ENCODE peak calls at places on chromosomes 11 and 22, in five cellular contexts. F is A549; C is ACHN; R is activated naive CD8-positive, alpha-beta T cell treated with anti-CD3 and anti-CD28 coated beads for 36 hours; A is right lobe of liver. Y is an unnamed sample.

GRCh38 chr11:117458275-117459120 is 130.8 kb downstream of the CEP164 start:
- DNase-seq in C (no peak), R (peak), A (no peak), F (no peak), Y (no peak)

GRCh38 chr11:107844041-107844440 is 14.5 kb downstream of the SLC35F2 start:
- DNase-seq in C (peak), F (peak), R (no peak), A (no peak), Y (no peak)

GRCh38 chr11:84173078-84173477 is 886.9 kb upstream of the CCDC90B start:
- DNase-seq in R (no peak), C (no peak), F (no peak), A (no peak), Y (no peak)

GRCh38 chr22:29343313-29343805 is 27.9 kb upstream of the RASL10A start:
- DNase-seq in C (peak), R (no peak), F (no peak), A (no peak), Y (no peak)

GRCh38 chr11:111344032-111344431 is 35.0 kb downstream of the POU2AF1 start:
- DNase-seq in F (peak), A (no peak), C (no peak), R (no peak), Y (peak)

GRCh38 chr11:3194016-3194816 is 24.4 kb downstream of the MRGPRG start:
- DNase-seq in C (no peak), F (no peak), R (no peak), A (no peak), Y (no peak)

GRCh38 chr22:46036558-46037408 is 59.8 kb upstream of the WNT7B start:
- DNase-seq in C (peak), A (peak), F (peak), R (peak), Y (peak)

GRCh38 chr11:12170984-12171383 is 60.6 kb downstream of the MICAL2 start:
- DNase-seq in A (no peak), C (no peak), R (no peak), F (no peak), Y (no peak)

GRCh38 chr22:41974691-41975290 is 5.5 kb downstream of the SEPTIN3 start:
- DNase-seq in F (no peak), R (no peak), C (no peak), A (no peak), Y (no peak)

GRCh38 chr11:78469905-78470304 is 52.3 kb upstream of the GAB2 start:
- DNase-seq in F (no peak), R (no peak), C (no peak), A (no peak), Y (no peak)

GRCh38 chr11:35364101-35364780 is 55.1 kb downstream of the SLC1A2 start:
- DNase-seq in C (peak), R (no peak), A (peak), F (peak), Y (peak)

GRCh38 chr11:72896431-72896830 is 82.2 kb downstream of the ATG16L2 start:
- DNase-seq in A (no peak), F (no peak), C (no peak), R (no peak), Y (no peak)

GRCh38 chr11:115207916-115208315 is 296.3 kb downstream of the CADM1 start:
- DNase-seq in A (no peak), F (no peak), C (no peak), R (no peak), Y (no peak)

GRCh38 chr11:132312616-132313210 is 942.3 kb downstream of the NTM start:
- DNase-seq in A (no peak), R (no peak), F (peak), C (peak), Y (no peak)

GRCh38 chr11:44988111-44988510 is 37.4 kb upstream of the TP53I11 start:
- DNase-seq in C (no peak), R (no peak), A (no peak), F (no peak), Y (no peak)

GRCh38 chr22:24289781-24290181 is 19.1 kb downstream of the SPECC1L start:
- DNase-seq in C (peak), F (no peak), A (no peak), R (no peak), Y (no peak)

GRCh38 chr22:38273135-38273761 is 438 bp upstream of the TMEM184B start:
- DNase-seq in A (no peak), R (no peak), F (no peak), C (no peak), Y (no peak)

GRCh38 chr11:114308689-114309089 is 12.5 kb downstream of the NNMT start:
- DNase-seq in C (no peak), A (peak), R (no peak), F (no peak), Y (no peak)

Y was measured in transverse colon.